ENCODE peak calls at places on chromosomes 1 and 21, in seven cellular contexts. Q is CD4-positive, alpha-beta T cell; X is CD8-positive, alpha-beta T cell; E is uterus; A is hepatocyte; T is dorsolateral prefrontal cortex; K is gastrocnemius medialis. B is an unnamed sample.

GRCh38 chr1:232980336-232980978 is 30.0 kb downstream of the NTPCR start:
- DNase-seq in Q (no peak), X (no peak), E (no peak), A (no peak), T (peak; percentile 65), K (no peak), B (no peak)

GRCh38 chr1:8727809-8728213 is 89.6 kb downstream of the RERE start:
- DNase-seq in Q (no peak), X (no peak), E (no peak), A (no peak), T (no peak), K (peak; percentile 24), B (no peak)

GRCh38 chr1:111735858-111736544 is 3.2 kb downstream of the INKA2 start:
- DNase-seq in Q (no peak), X (no peak), E (peak; percentile 11), A (no peak), T (no peak), K (no peak), B (peak; percentile 97)

GRCh38 chr1:94475232-94475631 is 57.0 kb downstream of the ABCD3 start:
- DNase-seq in Q (no peak), X (no peak), E (no peak), A (no peak), T (no peak), K (no peak), B (no peak)

GRCh38 chr1:160251687-160252526 is 10.4 kb downstream of the DCAF8 start:
- DNase-seq in Q (peak; percentile 42), X (peak; percentile 57), E (peak; percentile 69), A (peak; percentile 87), T (peak; percentile 87), K (peak; percentile 64), B (peak; percentile 54)

GRCh38 chr1:115373305-115373704 is 35.3 kb upstream of the NGF start:
- DNase-seq in Q (no peak), X (no peak), E (no peak), A (no peak), T (no peak), K (no peak), B (no peak)

GRCh38 chr1:168918860-168919741 is 187.4 kb upstream of the ATP1B1 start:
- DNase-seq in Q (no peak), X (no peak), E (no peak), A (no peak), T (no peak), K (no peak), B (no peak)

GRCh38 chr21:31397939-31398338 is 53.9 kb upstream of the TIAM1 start:
- DNase-seq in Q (peak; percentile 39), X (peak; percentile 27), E (no peak), A (no peak), T (no peak), K (no peak), B (no peak)

GRCh38 chr1:23004112-23004511 is 11.5 kb downstream of the TEX46 start:
- DNase-seq in Q (no peak), X (no peak), E (no peak), A (no peak), T (no peak), K (no peak), B (no peak)

GRCh38 chr1:178725603-178726517 is 816 bp downstream of the RALGPS2 start:
- DNase-seq in Q (peak; percentile 59), X (peak; percentile 53), E (peak; percentile 66), A (peak; percentile 90), T (peak; percentile 48), K (peak; percentile 41), B (peak; percentile 74)

GRCh38 chr1:153566414-153567371 is 1.0 kb upstream of the S100A2 start:
- DNase-seq in Q (peak; percentile 83), X (peak; percentile 72), E (peak; percentile 98), A (peak; percentile 97), T (no peak), K (peak; percentile 98), B (peak; percentile 99)

GRCh38 chr1:99993468-99993845 is 23.7 kb downstream of the SLC35A3 start:
- DNase-seq in Q (no peak), X (no peak), E (no peak), A (no peak), T (no peak), K (no peak), B (no peak)

GRCh38 chr1:57474097-57474750 is 50.4 kb upstream of the DAB1 start:
- DNase-seq in Q (no peak), X (no peak), E (no peak), A (no peak), T (no peak), K (no peak), B (no peak)

GRCh38 chr1:117371436-117372151 is 4.3 kb downstream of the MAN1A2 start:
- DNase-seq in Q (no peak), X (no peak), E (no peak), A (no peak), T (no peak), K (no peak), B (no peak)

GRCh38 chr1:162276493-162276892 is 100.2 kb downstream of the SPATA46 start:
- DNase-seq in Q (no peak), X (no peak), E (no peak), A (peak; percentile 52), T (no peak), K (no peak), B (peak; percentile 61)

GRCh38 chr1:111778066-111778465 is 22.4 kb downstream of the DDX20 start:
- DNase-seq in Q (no peak), X (no peak), E (no peak), A (no peak), T (no peak), K (no peak), B (no peak)

GRCh38 chr1:116224561-116224960 is 113.4 kb downstream of the MAB21L3 start:
- DNase-seq in Q (no peak), X (no peak), E (no peak), A (no peak), T (no peak), K (no peak), B (no peak)

GRCh38 chr1:29709711-29710169 is 473.4 kb downstream of the PTPRU start:
- DNase-seq in Q (no peak), X (no peak), E (no peak), A (no peak), T (no peak), K (no peak), B (peak; percentile 74)

GRCh38 chr1:147079400-147080012 is 92.8 kb downstream of the PRKAB2 start:
- DNase-seq in Q (no peak), X (peak; percentile 16), E (no peak), A (no peak), T (no peak), K (no peak), B (no peak)

DNA sequence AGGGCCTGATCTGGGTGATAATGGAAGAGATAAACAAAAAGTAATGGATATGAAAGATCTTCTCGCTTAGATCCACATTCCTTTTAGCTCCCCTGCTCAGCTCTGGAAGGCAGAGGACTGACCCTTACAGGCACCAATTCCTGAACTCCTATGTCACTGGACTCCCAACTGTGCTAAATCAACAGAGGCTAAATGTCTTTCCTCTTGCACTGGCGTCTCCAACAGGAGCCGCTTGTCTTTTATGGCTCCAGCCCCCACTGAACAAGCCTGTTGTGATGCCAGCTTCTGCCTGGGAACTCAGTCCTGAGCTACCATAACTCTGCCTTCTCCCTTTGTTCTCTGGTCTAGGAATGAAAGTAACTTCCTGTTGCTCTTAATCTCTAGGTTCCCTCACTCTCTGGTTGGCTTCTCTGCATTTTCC is 142.1 kb upstream of the COL11A1 start:
- DNase-seq in Q (no peak), X (no peak), E (no peak), A (peak; percentile 8), T (no peak), K (no peak), B (peak; percentile 5)
- H3K27ac ChIP-seq in Q (no peak overlapping the region), X (no peak overlapping the region), E (no peak overlapping the region), A (no peak overlapping the region), T (no peak overlapping the region), K (no peak overlapping the region), B (peak overlapping the region; percentile 11)

GRCh38 chr1:188363943-188364342 is 1535.2 kb downstream of the PLA2G4A start:
- DNase-seq in Q (no peak), X (no peak), E (no peak), A (no peak), T (no peak), K (no peak), B (no peak)

GRCh38 chr1:188365874-188366273 is 1537.1 kb downstream of the PLA2G4A start:
- DNase-seq in Q (no peak), X (no peak), E (no peak), A (no peak), T (no peak), K (no peak), B (no peak)

GRCh38 chr1:188371295-188371806 is 1542.6 kb downstream of the PLA2G4A start:
- DNase-seq in Q (no peak), X (no peak), E (no peak), A (no peak), T (no peak), K (no peak), B (no peak)

GRCh38 chr1:188364927-188365449 is 1536.2 kb downstream of the PLA2G4A start:
- DNase-seq in Q (no peak), X (no peak), E (no peak), A (no peak), T (no peak), K (no peak), B (no peak)

GRCh38 chr1:188367669-188368068 is 1538.9 kb downstream of the PLA2G4A start:
- DNase-seq in Q (no peak), X (no peak), E (no peak), A (no peak), T (no peak), K (no peak), B (no peak)
- H3K27me3 ChIP-seq in Q (no peaks in the 10 kb centered on the region), X (no peaks in the 10 kb centered on the region), E (no peaks in the 10 kb centered on the region), A (no peaks in the 10 kb centered on the region), T (no peaks in the 10 kb centered on the region), K (no peaks in the 10 kb centered on the region), B (no peaks in the 10 kb centered on the region)

GRCh38 chr21:26583737-26584136 is 10.7 kb upstream of the CYYR1 start:
- DNase-seq in Q (no peak), X (no peak), E (no peak), A (no peak), T (no peak), K (no peak), B (no peak)

GRCh38 chr21:26581818-26582217 is 8.7 kb upstream of the CYYR1 start:
- DNase-seq in Q (no peak), X (no peak), E (no peak), A (no peak), T (no peak), K (no peak), B (no peak)

GRCh38 chr21:26591543-26591942 is 18.5 kb upstream of the CYYR1 start:
- DNase-seq in Q (no peak), X (no peak), E (no peak), A (no peak), T (no peak), K (no peak), B (no peak)

GRCh38 chr21:26587621-26588260 is 14.7 kb upstream of the CYYR1 start:
- DNase-seq in Q (no peak), X (no peak), E (peak; percentile 26), A (peak; percentile 15), T (no peak), K (no peak), B (no peak)
- H3K27ac ChIP-seq in Q (no peak overlapping the region), X (no peak overlapping the region), E (peak overlapping the region; percentile 66), A (no peak overlapping the region), T (no peak overlapping the region), K (no peak overlapping the region), B (no peak overlapping the region)

DNA sequence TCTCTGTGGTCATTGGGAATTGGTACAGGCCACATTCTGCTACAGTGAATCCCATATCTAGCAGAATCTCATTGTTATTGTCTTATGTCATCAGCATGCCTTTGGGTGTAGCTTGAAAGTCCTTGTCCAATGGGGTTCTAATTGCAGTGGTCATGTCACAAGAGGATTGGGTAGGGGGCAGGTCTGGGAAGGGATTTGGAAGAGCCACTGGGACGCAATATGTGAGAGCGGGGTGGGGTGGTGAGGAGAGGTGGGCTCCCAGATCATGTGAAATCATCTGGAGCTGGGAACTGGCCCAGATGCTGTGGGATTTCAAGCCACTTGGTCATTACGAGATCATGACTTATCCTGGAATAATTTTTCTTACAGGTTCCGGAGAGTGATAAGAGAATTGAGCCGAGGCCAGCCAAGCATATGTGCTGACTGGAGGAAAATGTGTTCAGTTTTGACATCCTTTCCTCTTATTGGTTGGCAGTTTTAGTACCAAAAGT is 16.3 kb downstream of the CNIH3 start:
- DNase-seq in Q (no peak), X (no peak), E (no peak), A (no peak), T (peak; percentile 14), K (no peak), B (no peak)
- H3K27me3 ChIP-seq in Q (no peaks in the 10 kb centered on the region), X (no peaks in the 10 kb centered on the region), E (no peaks in the 10 kb centered on the region), A (no peaks in the 10 kb centered on the region), T (no peaks in the 10 kb centered on the region), K (no peaks in the 10 kb centered on the region), B (no peaks in the 10 kb centered on the region)